ENCODE peak calls at places on chromosomes 3 and 15, in four cellular contexts. U is mesenchymal stem cell, B is spleen, K is mucosa of descending colon. O is an unnamed sample.

GRCh38 chr3:16048435-16049318 is 125.8 kb upstream of the GALNT15 start:
- DNase-seq in U (peak), K (no peak), B (no peak), O (no peak)

GRCh38 chr3:72300621-72301020 is 515.7 kb upstream of the PROK2 start:
- DNase-seq in K (no peak), B (no peak), U (no peak), O (no peak)

GRCh38 chr3:43747641-43748040 is 56.9 kb downstream of the ABHD5 start:
- DNase-seq in B (no peak), K (no peak), U (no peak), O (no peak)

GRCh38 chr15:36769110-36769509 is 189.7 kb downstream of the CDIN1 start:
- DNase-seq in U (peak), K (no peak), B (no peak), O (no peak)

GRCh38 chr3:31213869-31214486 is 318.7 kb upstream of the STT3B start:
- DNase-seq in B (no peak), K (no peak), U (peak), O (no peak)

GRCh38 chr3:94429517-94429916 is 366.7 kb downstream of the NSUN3 start:
- DNase-seq in U (no peak), B (no peak), K (no peak), O (no peak)

GRCh38 chr15:74402337-74402839 is 31.4 kb downstream of the SEMA7A start:
- DNase-seq in U (no peak), B (no peak), K (no peak), O (no peak)

GRCh38 chr3:58884457-58884856 is 165.4 kb downstream of the CFAP20DC start:
- DNase-seq in K (no peak), B (no peak), U (no peak), O (no peak)

GRCh38 chr3:30886888-30887287 is 7.6 kb downstream of the GADL1 start:
- DNase-seq in B (no peak), K (no peak), U (no peak), O (no peak)

GRCh38 chr3:176514297-176514696 is 683.0 kb downstream of the TBL1XR1 start:
- DNase-seq in B (no peak), U (peak), K (no peak), O (no peak)

GRCh38 chr15:65804252-65804931 is 12.3 kb upstream of the DENND4A start:
- DNase-seq in U (peak), K (no peak), B (no peak), O (no peak)

GRCh38 chr15:65811835-65812234 is 19.7 kb upstream of the DENND4A start:
- DNase-seq in K (no peak), U (no peak), B (no peak), O (no peak)

GRCh38 chr15:65805019-65805738 is 13.1 kb upstream of the DENND4A start:
- DNase-seq in B (no peak), K (no peak), U (peak), O (no peak)

GRCh38 chr15:65801229-65801813 is 9.2 kb upstream of the DENND4A start:
- DNase-seq in K (no peak), B (no peak), U (no peak), O (no peak)

DNA sequence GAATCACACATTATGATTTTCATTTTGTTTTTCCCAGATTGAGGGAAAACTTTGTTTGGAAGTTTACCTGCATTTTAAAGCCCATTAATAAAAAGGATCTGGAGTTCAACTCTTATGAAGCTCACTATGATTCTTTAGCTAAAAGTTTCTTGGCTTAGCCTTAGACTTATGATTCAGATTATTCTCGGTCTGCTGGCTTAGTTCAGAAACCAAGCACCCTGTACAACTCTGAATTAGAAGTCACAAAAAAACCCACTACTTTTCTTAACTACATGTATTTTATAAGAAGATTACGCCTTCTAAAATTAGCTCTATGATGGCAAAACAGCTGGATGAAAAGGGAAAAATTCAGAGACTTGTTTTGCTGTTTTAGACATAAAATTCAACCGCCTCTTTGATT is 14.3 kb upstream of the DENND4A start:
- DNase-seq in K (no peak), B (no peak), U (no peak), O (no peak)
- H3K4me3 ChIP-seq in K (no peak), B (no peak), U (no peak), O (no peak)

GRCh38 chr3:160395297-160395696 is 3.7 kb downstream of the IFT80 start:
- DNase-seq in K (no peak), B (no peak), U (no peak), O (no peak)
- H3K4me3 ChIP-seq in K (no peak), B (no peak), U (no peak), O (no peak)

GRCh38 chr3:11769704-11770103 is 77.0 kb downstream of the TAMM41 start:
- DNase-seq in U (no peak), B (no peak), K (no peak), O (no peak)

GRCh38 chr3:11768604-11769003 is 78.1 kb downstream of the TAMM41 start:
- DNase-seq in B (no peak), U (no peak), K (no peak), O (no peak)

GRCh38 chr3:11774296-11774877 is 72.3 kb downstream of the TAMM41 start:
- DNase-seq in U (peak), B (no peak), K (no peak), O (no peak)

GRCh38 chr3:11770105-11770476 is 76.6 kb downstream of the TAMM41 start:
- DNase-seq in U (no peak), B (no peak), K (no peak), O (no peak)

GRCh38 chr3:11770477-11771381 is 76.0 kb downstream of the TAMM41 start:
- DNase-seq in B (peak), K (peak), U (peak), O (peak)
- H3K4me3 ChIP-seq in B (no peak), K (no peak), U (peak), O (peak)

GRCh38 chr15:50365570-50365969 is 10.6 kb upstream of the GABPB1 start:
- DNase-seq in U (no peak), B (no peak), K (no peak), O (no peak)
- H3K4me3 ChIP-seq in U (no peak), B (no peak), K (no peak), O (no peak)

O was measured in lower lobe of right lung.